ENCODE peak calls at places on chromosome 2, in six cellular contexts. U is upper lobe of left lung, G is K562, B is A549, Y is GM12878, Z is HepG2. K is an unnamed sample.

GRCh38 chr2:33443272-33443829 is 33.1 kb upstream of the RASGRP3 start:
- ATAC-seq in U (no peak), G (no peak), B (no peak), Y (no peak), Z (no peak), K (peak)

GRCh38 chr2:36165132-36165531 is 190.4 kb upstream of the CRIM1 start:
- ATAC-seq in U (no peak), G (no peak), B (no peak), Y (no peak), Z (peak), K (no peak)

GRCh38 chr2:27720004-27720551 is 51.4 kb upstream of the MRPL33 start:
- ATAC-seq in U (peak), G (peak), B (peak), Y (peak), Z (peak), K (peak)

GRCh38 chr2:42223822-42224268 is 54.7 kb downstream of the EML4 start:
- ATAC-seq in U (no peak), G (peak), B (no peak), Y (peak), Z (no peak), K (no peak)

GRCh38 chr2:51697095-51697494 is 665.2 kb upstream of the NRXN1 start:
- ATAC-seq in U (no peak), G (no peak), B (peak), Y (peak), Z (peak), K (no peak)

GRCh38 chr2:85048534-85048933 is 77.6 kb downstream of the KCMF1 start:
- ATAC-seq in U (no peak), G (peak), B (no peak), Y (no peak), Z (peak), K (no peak)

GRCh38 chr2:126722081-126722480 is 66.1 kb downstream of the GYPC start:
- ATAC-seq in U (no peak), G (no peak), B (no peak), Y (no peak), Z (no peak), K (no peak)

GRCh38 chr2:163171786-163172549 is 333.4 kb upstream of the KCNH7 start:
- ATAC-seq in U (no peak), G (no peak), B (peak), Y (no peak), Z (no peak), K (no peak)

GRCh38 chr2:14524041-14524802 is 108.3 kb upstream of the LRATD1 start:
- ATAC-seq in U (no peak), G (no peak), B (no peak), Y (peak), Z (no peak), K (no peak)

GRCh38 chr2:238879621-238880377 is 31.9 kb downstream of the TWIST2 start:
- ATAC-seq in U (peak), G (no peak), B (no peak), Y (no peak), Z (peak), K (no peak)

DNA sequence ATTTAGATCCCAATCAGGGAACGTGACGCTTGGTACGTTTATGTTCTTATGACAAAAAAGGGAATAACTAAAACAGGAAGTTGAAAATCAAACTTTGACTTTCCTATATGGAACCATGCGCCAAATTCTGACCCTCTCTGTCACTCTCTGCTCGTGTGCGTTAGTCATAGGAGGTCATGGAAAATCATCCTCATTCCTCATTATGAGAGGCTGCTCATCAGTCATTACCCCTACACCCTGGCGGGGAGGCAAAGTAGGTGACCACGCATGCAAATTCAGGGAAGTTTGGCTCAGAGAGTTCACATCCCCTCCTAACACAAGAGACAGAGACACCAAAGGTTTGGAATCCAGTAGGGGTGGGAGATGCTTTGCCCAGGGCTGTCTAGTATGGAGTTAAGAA is 15.5 kb downstream of the IL1F10 start:
- ATAC-seq in U (no peak), G (no peak), B (no peak), Y (no peak), Z (no peak), K (no peak)
- TF ChIP-seq EP300 in U (no peak), G (no peak), B (no peak), Y (no peak), Z (no peak), K (no peak)

GRCh38 chr2:102258025-102258385 is 53.4 kb upstream of the IL1RL1 start:
- ATAC-seq in U (no peak), G (no peak), B (peak), Y (no peak), Z (no peak), K (no peak)
- TF ChIP-seq EP300 in U (no peak), G (no peak), B (no peak), Y (no peak), Z (no peak), K (no peak)

GRCh38 chr2:23602113-23602512 is 217.1 kb downstream of the KLHL29 start:
- ATAC-seq in U (no peak), G (peak), B (peak), Y (no peak), Z (peak), K (peak)
- TF ChIP-seq EP300 in U (no peak), G (no peak), B (no peak), Y (no peak), Z (no peak), K (peak)

GRCh38 chr2:8162602-8163001 is 519.3 kb upstream of the ID2 start:
- ATAC-seq in U (no peak), G (no peak), B (no peak), Y (no peak), Z (no peak), K (peak)
- TF ChIP-seq EP300 in U (no peak), G (no peak), B (no peak), Y (no peak), Z (no peak), K (no peak)

GRCh38 chr2:200158586-200159365 is 147.7 kb upstream of the SPATS2L start:
- ATAC-seq in U (no peak), G (no peak), B (no peak), Y (no peak), Z (no peak), K (no peak)
- TF ChIP-seq EP300 in U (no peak), G (no peak), B (no peak), Y (no peak), Z (no peak), K (no peak)

DNA sequence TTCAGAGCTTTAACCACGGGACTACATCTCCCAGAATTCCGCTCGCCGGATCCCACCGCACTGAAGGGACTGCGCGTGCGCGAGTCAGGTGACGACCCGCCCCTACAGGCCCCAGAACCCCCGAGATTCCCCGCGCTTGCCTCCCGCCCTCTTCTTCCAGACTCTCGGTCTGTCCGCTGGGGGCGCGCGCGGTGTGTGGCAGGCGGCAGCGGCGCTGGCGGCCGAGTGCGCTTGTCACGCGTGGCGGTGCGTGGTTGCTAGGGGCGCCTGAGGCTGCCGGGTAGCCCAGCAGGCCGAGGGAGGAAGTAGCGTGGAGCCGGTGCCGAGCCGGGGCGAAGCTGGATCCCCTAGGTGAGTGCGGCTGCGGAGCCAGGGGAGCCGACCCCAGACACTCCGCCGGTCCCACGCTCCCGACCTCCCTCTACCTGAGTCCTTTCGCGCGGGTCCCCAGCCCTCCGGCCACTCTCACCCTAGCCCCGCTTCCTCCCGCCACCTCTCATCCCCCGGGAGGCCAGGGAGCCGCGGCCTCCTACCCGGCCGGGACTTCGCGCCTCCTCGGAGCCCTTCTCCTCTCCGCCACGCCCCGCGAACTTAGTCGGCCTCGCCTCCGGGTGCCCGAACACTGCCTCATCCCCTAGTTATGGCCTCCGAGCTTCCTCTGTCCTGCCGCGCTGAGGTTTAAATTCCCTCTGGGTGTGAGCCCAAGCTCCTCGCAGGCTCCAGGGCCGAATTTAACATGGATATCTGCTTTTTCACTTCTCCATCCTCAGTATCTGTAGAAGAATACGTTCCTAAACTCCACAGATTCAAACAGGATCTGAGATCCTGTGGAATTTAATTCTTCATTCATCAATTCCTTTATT is at the start of gene TTLL4:
- ATAC-seq in U (peak), G (peak), B (peak), Y (peak), Z (peak), K (peak)
- TF ChIP-seq EP300 in U (no peak), G (no peak), B (no peak), Y (no peak), Z (no peak), K (no peak)

K was measured in gastroesophageal sphincter.